ENCODE peak calls at places on chromosome 20, in seven cellular contexts. One of them, this sample, is unnamed.
A peak's percentile ranks its signal among the peaks of the same experiment; 100 is the strongest.

GRCh38 chr20:38192323-38192885 is 27.3 kb upstream of the TGM2 start:
- DNase-seq in prostate gland: no peak
- DNase-seq in ovary: no peak
- DNase-seq in breast epithelium: no peak
- DNase-seq in heart left ventricle: no peak
- DNase-seq in esophagus squamous epithelium: no peak
- DNase-seq in upper lobe of left lung: no peak
- DNase-seq in this sample: no peak

GRCh38 chr20:17142666-17143065 is 84.2 kb upstream of the PCSK2 start:
- DNase-seq in heart left ventricle: no peak
- DNase-seq in esophagus squamous epithelium: no peak
- DNase-seq in upper lobe of left lung: no peak
- DNase-seq in ovary: no peak
- DNase-seq in prostate gland: no peak
- DNase-seq in breast epithelium: no peak
- DNase-seq in this sample: no peak

GRCh38 chr20:5100684-5101347 is 18.9 kb downstream of the PCNA start:
- DNase-seq in heart left ventricle: peak; percentile 73
- DNase-seq in upper lobe of left lung: no peak
- DNase-seq in breast epithelium: peak; percentile 39
- DNase-seq in ovary: peak; percentile 66
- DNase-seq in prostate gland: peak; percentile 70
- DNase-seq in esophagus squamous epithelium: no peak
- DNase-seq in this sample: peak; percentile 86

GRCh38 chr20:32285621-32286334 is 8.3 kb downstream of the KIF3B start:
- DNase-seq in ovary: no peak
- DNase-seq in heart left ventricle: no peak
- DNase-seq in upper lobe of left lung: no peak
- DNase-seq in esophagus squamous epithelium: no peak
- DNase-seq in prostate gland: no peak
- DNase-seq in breast epithelium: no peak
- DNase-seq in this sample: no peak

GRCh38 chr20:10660661-10661060 is 13.1 kb downstream of the JAG1 start:
- DNase-seq in breast epithelium: no peak
- DNase-seq in esophagus squamous epithelium: no peak
- DNase-seq in prostate gland: no peak
- DNase-seq in heart left ventricle: no peak
- DNase-seq in upper lobe of left lung: no peak
- DNase-seq in ovary: no peak
- DNase-seq in this sample: peak; percentile 44

GRCh38 chr20:58998656-58999055 is 8.4 kb downstream of the CTSZ start:
- DNase-seq in prostate gland: no peak
- DNase-seq in breast epithelium: no peak
- DNase-seq in heart left ventricle: no peak
- DNase-seq in upper lobe of left lung: peak; percentile 47
- DNase-seq in ovary: no peak
- DNase-seq in esophagus squamous epithelium: no peak
- DNase-seq in this sample: no peak

GRCh38 chr20:21615617-21616080 is 89.8 kb upstream of the PAX1 start:
- DNase-seq in upper lobe of left lung: no peak
- DNase-seq in ovary: no peak
- DNase-seq in breast epithelium: peak; percentile 37
- DNase-seq in heart left ventricle: peak; percentile 40
- DNase-seq in esophagus squamous epithelium: no peak
- DNase-seq in prostate gland: peak; percentile 77
- DNase-seq in this sample: peak; percentile 79

GRCh38 chr20:53080969-53081871 is 109.1 kb downstream of the TSHZ2 start:
- DNase-seq in prostate gland: no peak
- DNase-seq in breast epithelium: peak; percentile 61
- DNase-seq in upper lobe of left lung: no peak
- DNase-seq in ovary: no peak
- DNase-seq in esophagus squamous epithelium: no peak
- DNase-seq in heart left ventricle: no peak
- DNase-seq in this sample: no peak

GRCh38 chr20:62286493-62287064 is 16.2 kb upstream of the ADRM1 start:
- DNase-seq in ovary: no peak
- DNase-seq in upper lobe of left lung: no peak
- DNase-seq in heart left ventricle: peak; percentile 77
- DNase-seq in esophagus squamous epithelium: no peak
- DNase-seq in prostate gland: no peak
- DNase-seq in breast epithelium: no peak
- DNase-seq in this sample: no peak

GRCh38 chr20:5780233-5781217 is 30.3 kb downstream of the SHLD1 start:
- DNase-seq in upper lobe of left lung: no peak
- DNase-seq in ovary: no peak
- DNase-seq in prostate gland: no peak
- DNase-seq in esophagus squamous epithelium: no peak
- DNase-seq in breast epithelium: no peak
- DNase-seq in heart left ventricle: no peak
- DNase-seq in this sample: no peak

GRCh38 chr20:31517373-31517772 is 3.1 kb downstream of the HM13 start:
- DNase-seq in upper lobe of left lung: no peak
- DNase-seq in breast epithelium: no peak
- DNase-seq in ovary: no peak
- DNase-seq in heart left ventricle: peak; percentile 38
- DNase-seq in prostate gland: peak; percentile 37
- DNase-seq in esophagus squamous epithelium: no peak
- DNase-seq in this sample: peak; percentile 53

GRCh38 chr20:24235740-24236139 is 233.7 kb upstream of the SYNDIG1 start:
- DNase-seq in upper lobe of left lung: no peak
- DNase-seq in ovary: no peak
- DNase-seq in prostate gland: no peak
- DNase-seq in heart left ventricle: no peak
- DNase-seq in esophagus squamous epithelium: no peak
- DNase-seq in breast epithelium: no peak
- DNase-seq in this sample: no peak

GRCh38 chr20:53786071-53786444 is 192.4 kb upstream of the ZNF217 start:
- DNase-seq in esophagus squamous epithelium: no peak
- DNase-seq in upper lobe of left lung: no peak
- DNase-seq in heart left ventricle: no peak
- DNase-seq in prostate gland: peak; percentile 76
- DNase-seq in ovary: no peak
- DNase-seq in breast epithelium: no peak
- DNase-seq in this sample: no peak

GRCh38 chr20:10505320-10506226 is 70.5 kb downstream of the SLX4IP start:
- DNase-seq in upper lobe of left lung: no peak
- DNase-seq in ovary: peak; percentile 27
- DNase-seq in heart left ventricle: no peak
- DNase-seq in breast epithelium: peak; percentile 44
- DNase-seq in esophagus squamous epithelium: no peak
- DNase-seq in prostate gland: peak; percentile 61
- DNase-seq in this sample: no peak

GRCh38 chr20:46962452-46963195 is 68.0 kb downstream of the EYA2 start:
- DNase-seq in upper lobe of left lung: no peak
- DNase-seq in esophagus squamous epithelium: no peak
- DNase-seq in heart left ventricle: no peak
- DNase-seq in breast epithelium: no peak
- DNase-seq in ovary: no peak
- DNase-seq in prostate gland: no peak
- DNase-seq in this sample: no peak

GRCh38 chr20:50303573-50304500 is 113.2 kb downstream of the CEBPB start:
- DNase-seq in prostate gland: peak; percentile 52
- DNase-seq in heart left ventricle: peak; percentile 91
- DNase-seq in ovary: peak; percentile 89
- DNase-seq in breast epithelium: peak; percentile 77
- DNase-seq in esophagus squamous epithelium: no peak
- DNase-seq in upper lobe of left lung: no peak
- DNase-seq in this sample: peak; percentile 77

GRCh38 chr20:51752343-51752951 is 15.7 kb downstream of the ATP9A start:
- DNase-seq in prostate gland: no peak
- DNase-seq in esophagus squamous epithelium: no peak
- DNase-seq in ovary: no peak
- DNase-seq in breast epithelium: no peak
- DNase-seq in upper lobe of left lung: no peak
- DNase-seq in heart left ventricle: no peak
- DNase-seq in this sample: no peak

GRCh38 chr20:64040231-64041039 is 4.5 kb downstream of the C20orf204 start:
- DNase-seq in ovary: no peak
- DNase-seq in breast epithelium: no peak
- DNase-seq in prostate gland: no peak
- DNase-seq in upper lobe of left lung: peak; percentile 38
- DNase-seq in esophagus squamous epithelium: no peak
- DNase-seq in heart left ventricle: no peak
- DNase-seq in this sample: no peak
- TF ChIP-seq POLR2A in ovary: no peak
- TF ChIP-seq POLR2A in breast epithelium: no peak
- TF ChIP-seq POLR2A in prostate gland: no peak
- TF ChIP-seq POLR2A in upper lobe of left lung: no peak
- TF ChIP-seq POLR2A in esophagus squamous epithelium: no peak
- TF ChIP-seq POLR2A in heart left ventricle: no peak
- TF ChIP-seq POLR2A in this sample: no peak

GRCh38 chr20:35952480-35953410 is 1.6 kb downstream of the SCAND1 start:
- DNase-seq in esophagus squamous epithelium: no peak
- DNase-seq in prostate gland: peak; percentile 11
- DNase-seq in upper lobe of left lung: no peak
- DNase-seq in ovary: no peak
- DNase-seq in breast epithelium: no peak
- DNase-seq in heart left ventricle: no peak
- DNase-seq in this sample: no peak

GRCh38 chr20:35953411-35954199 is 697 bp downstream of the SCAND1 start:
- DNase-seq in prostate gland: peak; percentile 8
- DNase-seq in breast epithelium: peak; percentile 27
- DNase-seq in ovary: no peak
- DNase-seq in esophagus squamous epithelium: no peak
- DNase-seq in upper lobe of left lung: peak; percentile 91
- DNase-seq in heart left ventricle: peak; percentile 51
- DNase-seq in this sample: peak; percentile 69

GRCh38 chr20:35954907-35955251 is 577 bp upstream of the SCAND1 start:
- DNase-seq in upper lobe of left lung: no peak
- DNase-seq in prostate gland: no peak
- DNase-seq in heart left ventricle: no peak
- DNase-seq in breast epithelium: no peak
- DNase-seq in ovary: no peak
- DNase-seq in esophagus squamous epithelium: no peak
- DNase-seq in this sample: no peak

GRCh38 chr20:35956616-35957015 is 2.3 kb upstream of the SCAND1 start:
- DNase-seq in breast epithelium: no peak
- DNase-seq in prostate gland: no peak
- DNase-seq in upper lobe of left lung: no peak
- DNase-seq in ovary: no peak
- DNase-seq in heart left ventricle: no peak
- DNase-seq in esophagus squamous epithelium: no peak
- DNase-seq in this sample: no peak

DNA sequence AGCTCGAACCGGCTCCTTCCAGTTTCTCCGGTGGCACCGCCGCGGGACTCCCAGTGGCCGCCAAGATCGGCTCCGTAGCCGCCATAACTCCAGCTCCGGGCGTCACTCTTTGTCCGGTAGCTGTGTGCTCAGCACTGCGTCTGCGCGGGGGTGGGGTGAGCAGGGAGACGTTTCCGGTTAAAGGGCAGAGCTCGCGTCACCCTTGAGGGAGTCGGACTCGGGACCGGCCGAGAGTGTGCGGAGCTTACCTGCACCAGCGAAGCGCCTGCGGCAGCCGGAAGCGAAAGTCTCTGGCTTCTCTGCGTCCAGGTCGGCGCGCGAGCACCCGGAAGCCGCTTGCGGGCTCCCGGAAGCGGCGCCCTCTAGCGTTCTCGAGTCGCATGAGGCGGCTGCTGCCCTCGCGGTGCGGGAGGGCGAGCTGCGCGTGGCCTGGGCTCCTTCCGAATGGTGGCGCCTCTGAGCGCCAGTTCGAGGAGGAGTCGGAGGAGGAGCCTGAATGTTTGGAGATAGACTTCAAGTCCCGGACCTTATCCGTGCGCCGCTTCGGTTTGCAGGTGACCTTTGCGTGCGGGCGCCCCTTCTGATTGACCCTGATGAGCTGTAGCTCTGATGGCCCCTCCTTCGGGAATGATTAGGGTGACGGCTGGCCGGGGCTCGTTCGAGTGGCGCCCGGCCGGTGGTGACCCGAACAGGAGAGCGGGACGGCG is at the start of gene SCAND1:
- DNase-seq in upper lobe of left lung: peak; percentile 98
- DNase-seq in esophagus squamous epithelium: peak; percentile 95
- DNase-seq in heart left ventricle: peak; percentile 96
- DNase-seq in breast epithelium: peak; percentile 96
- DNase-seq in prostate gland: peak; percentile 95
- DNase-seq in ovary: peak; percentile 96
- DNase-seq in this sample: peak; percentile 95
- TF ChIP-seq POLR2A in upper lobe of left lung: peak; percentile 89
- TF ChIP-seq POLR2A in esophagus squamous epithelium: no peak
- TF ChIP-seq POLR2A in heart left ventricle: no peak
- TF ChIP-seq POLR2A in breast epithelium: peak; percentile 57
- TF ChIP-seq POLR2A in prostate gland: peak; percentile 81
- TF ChIP-seq POLR2A in ovary: peak; percentile 87
- TF ChIP-seq POLR2A in this sample: peak; percentile 92

GRCh38 chr20:45341939-45342862 is 6.0 kb downstream of the SDC4 start:
- DNase-seq in prostate gland: peak; percentile 86
- DNase-seq in ovary: peak; percentile 61
- DNase-seq in upper lobe of left lung: peak; percentile 77
- DNase-seq in esophagus squamous epithelium: no peak
- DNase-seq in heart left ventricle: peak; percentile 88
- DNase-seq in breast epithelium: peak; percentile 89
- DNase-seq in this sample: peak; percentile 92
- TF ChIP-seq POLR2A in prostate gland: peak; percentile 70
- TF ChIP-seq POLR2A in ovary: no peak
- TF ChIP-seq POLR2A in upper lobe of left lung: peak; percentile 70
- TF ChIP-seq POLR2A in esophagus squamous epithelium: no peak
- TF ChIP-seq POLR2A in heart left ventricle: no peak
- TF ChIP-seq POLR2A in breast epithelium: peak; percentile 50
- TF ChIP-seq POLR2A in this sample: peak; percentile 96

GRCh38 chr20:1241456-1241855 is 15.6 kb downstream of the RAD21L1 start:
- DNase-seq in prostate gland: no peak
- DNase-seq in esophagus squamous epithelium: no peak
- DNase-seq in ovary: no peak
- DNase-seq in heart left ventricle: no peak
- DNase-seq in upper lobe of left lung: no peak
- DNase-seq in breast epithelium: no peak
- DNase-seq in this sample: no peak
- TF ChIP-seq POLR2A in prostate gland: no peak
- TF ChIP-seq POLR2A in esophagus squamous epithelium: no peak
- TF ChIP-seq POLR2A in ovary: no peak
- TF ChIP-seq POLR2A in heart left ventricle: no peak
- TF ChIP-seq POLR2A in upper lobe of left lung: no peak
- TF ChIP-seq POLR2A in breast epithelium: no peak
- TF ChIP-seq POLR2A in this sample: no peak

GRCh38 chr20:44402391-44403193 is 47.1 kb downstream of the HNF4A start:
- DNase-seq in upper lobe of left lung: no peak
- DNase-seq in esophagus squamous epithelium: no peak
- DNase-seq in heart left ventricle: no peak
- DNase-seq in ovary: no peak
- DNase-seq in prostate gland: no peak
- DNase-seq in breast epithelium: no peak
- DNase-seq in this sample: peak; percentile 13
- TF ChIP-seq POLR2A in upper lobe of left lung: no peak
- TF ChIP-seq POLR2A in esophagus squamous epithelium: no peak
- TF ChIP-seq POLR2A in heart left ventricle: no peak
- TF ChIP-seq POLR2A in ovary: no peak
- TF ChIP-seq POLR2A in prostate gland: no peak
- TF ChIP-seq POLR2A in breast epithelium: no peak
- TF ChIP-seq POLR2A in this sample: no peak

This sample was measured in adrenal gland.